ENCODE peak calls at places on chromosomes 13 and 19, in seven cellular contexts. Z is AG04450, A is neural progenitor cell, O is A673, C is mesendoderm, N is heart left ventricle, U is colonic mucosa. V is an unnamed sample.

GRCh38 chr19:39390460-39390758 is 497 bp downstream of the PAF1 start:
- DNase-seq in O (no peak), N (no peak), U (peak; percentile 77), A (no peak), C (no peak), Z (no peak), V (no peak)

GRCh38 chr13:48493076-48493765 is 39.7 kb downstream of the RCBTB2 start:
- DNase-seq in O (no peak), A (no peak), N (no peak), Z (no peak), C (no peak), U (no peak), V (no peak)

GRCh38 chr13:46495647-46496046 is 57.3 kb upstream of the LRCH1 start:
- DNase-seq in A (no peak), N (no peak), C (no peak), Z (no peak), O (no peak), U (no peak), V (no peak)

GRCh38 chr19:39655613-39656012 is at the start of gene LGALS16:
- DNase-seq in N (no peak), O (no peak), Z (no peak), C (no peak), A (no peak), U (no peak), V (no peak)

GRCh38 chr19:14450168-14450874 is 17.2 kb downstream of the PKN1 start:
- DNase-seq in Z (no peak), C (peak; percentile 92), U (peak; percentile 39), A (peak; percentile 65), N (no peak), O (peak; percentile 78), V (no peak)

GRCh38 chr19:719081-719512 is 10.4 kb downstream of the PALM start:
- DNase-seq in C (no peak), O (no peak), U (no peak), N (no peak), A (no peak), Z (no peak), V (no peak)

GRCh38 chr19:33298146-33298911 is 4.0 kb downstream of the CEBPA start:
- DNase-seq in C (no peak), N (peak; percentile 65), Z (no peak), U (no peak), A (no peak), O (no peak), V (no peak)

GRCh38 chr19:18422530-18423191 is 3.5 kb downstream of the SSBP4 start:
- DNase-seq in O (no peak), A (no peak), U (no peak), Z (no peak), N (no peak), C (no peak), V (no peak)

GRCh38 chr19:51542699-51543098 is 11.2 kb upstream of the SIGLEC6 start:
- DNase-seq in U (no peak), O (no peak), Z (no peak), C (no peak), N (no peak), A (no peak), V (no peak)
- H3K27ac ChIP-seq in U (no peak overlapping the region), O (no peak overlapping the region), Z (no peak overlapping the region), C (no peak overlapping the region), N (no peak overlapping the region), A (no peak overlapping the region), V (no peak overlapping the region)

GRCh38 chr19:3357731-3358391 is 8.5 kb upstream of the NFIC start:
- DNase-seq in C (peak; percentile 59), Z (no peak), N (peak; percentile 67), A (peak; percentile 68), O (no peak), U (no peak), V (no peak)

GRCh38 chr19:3356805-3357204 is 9.6 kb upstream of the NFIC start:
- DNase-seq in C (no peak), U (no peak), Z (no peak), O (no peak), N (no peak), A (no peak), V (no peak)

GRCh38 chr19:3358919-3359849 is 7.2 kb upstream of the NFIC start:
- DNase-seq in Z (no peak), U (peak; percentile 65), O (peak; percentile 71), C (no peak), N (peak; percentile 88), A (peak; percentile 60), V (no peak)

GRCh38 chr19:3358392-3358918 is 7.9 kb upstream of the NFIC start:
- DNase-seq in A (peak; percentile 39), Z (no peak), N (no peak), U (no peak), C (no peak), O (no peak), V (no peak)

DNA sequence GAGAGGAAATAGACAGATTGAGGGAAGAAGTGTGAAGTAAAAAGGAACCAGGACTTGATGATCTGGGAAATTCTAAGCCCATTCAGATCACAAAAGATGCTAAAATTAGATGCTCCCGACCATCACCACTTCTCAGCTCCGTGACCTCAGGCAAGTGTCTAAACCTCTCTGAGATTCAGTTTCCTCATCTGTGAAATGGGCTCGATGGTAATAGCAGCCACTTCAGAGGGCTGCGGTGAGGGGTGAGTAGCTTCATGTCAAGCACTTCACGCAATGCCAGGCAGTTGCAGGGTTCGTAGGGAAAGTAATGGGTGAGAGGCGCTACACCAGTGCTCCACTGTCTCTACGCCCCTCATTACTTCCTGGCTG is 9.0 kb upstream of the NFIC start:
- DNase-seq in A (no peak), O (no peak), U (no peak), C (no peak), N (no peak), Z (no peak), V (no peak)
- H3K27ac ChIP-seq in A (no peak overlapping the region), O (no peak overlapping the region), U (no peak overlapping the region), C (no peak overlapping the region), N (no peak overlapping the region), Z (no peak overlapping the region), V (peak overlapping the region; percentile 31)

GRCh38 chr13:27004866-27005265 is 166.7 kb downstream of the USP12 start:
- DNase-seq in Z (no peak), A (no peak), N (no peak), C (no peak), U (no peak), O (no peak), V (no peak)

GRCh38 chr13:27007166-27007565 is 164.4 kb downstream of the USP12 start:
- DNase-seq in N (no peak), C (no peak), A (peak; percentile 17), O (no peak), Z (no peak), U (peak; percentile 17), V (no peak)

GRCh38 chr13:27005556-27005955 is 166.1 kb downstream of the USP12 start:
- DNase-seq in U (no peak), Z (no peak), N (no peak), O (no peak), C (no peak), A (peak; percentile 23), V (no peak)

GRCh38 chr13:27006519-27007161 is 165.0 kb downstream of the USP12 start:
- DNase-seq in C (peak; percentile 22), Z (no peak), N (no peak), O (peak; percentile 32), A (peak; percentile 43), U (peak; percentile 65), V (no peak)

DNA sequence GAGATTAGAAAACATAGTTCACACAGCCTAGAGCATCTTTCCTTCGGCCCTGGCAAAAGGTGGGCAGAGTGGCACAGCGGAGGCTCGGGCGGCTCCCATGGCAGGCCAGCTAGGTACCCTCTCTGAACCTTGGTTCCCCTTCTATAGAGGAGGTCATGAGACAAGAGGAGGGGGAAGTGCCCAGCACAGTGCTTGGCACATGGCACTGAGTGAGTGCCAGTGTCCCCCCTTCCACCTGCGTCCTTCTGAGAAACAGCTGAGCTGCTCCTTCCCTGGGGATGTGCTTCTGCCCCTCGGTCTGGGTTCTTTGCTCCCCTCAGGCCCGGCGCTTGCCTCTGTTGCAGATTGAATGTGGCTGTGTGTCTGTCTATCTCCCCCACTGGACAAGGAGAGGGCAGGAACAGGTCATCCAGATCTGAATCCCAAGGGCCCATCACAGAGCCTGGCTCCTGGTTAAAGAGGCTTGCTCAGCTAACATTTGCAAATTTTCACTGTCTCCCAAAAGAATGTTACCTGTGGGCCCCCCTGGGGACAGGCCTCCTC is 165.6 kb downstream of the USP12 start:
- DNase-seq in Z (no peak), C (no peak), O (no peak), N (no peak), U (no peak), A (no peak), V (no peak)
- H3K27ac ChIP-seq in Z (no peak overlapping the region), C (no peak overlapping the region), O (no peak overlapping the region), N (no peak overlapping the region), U (no peak overlapping the region), A (no peak overlapping the region), V (no peak overlapping the region)

DNA sequence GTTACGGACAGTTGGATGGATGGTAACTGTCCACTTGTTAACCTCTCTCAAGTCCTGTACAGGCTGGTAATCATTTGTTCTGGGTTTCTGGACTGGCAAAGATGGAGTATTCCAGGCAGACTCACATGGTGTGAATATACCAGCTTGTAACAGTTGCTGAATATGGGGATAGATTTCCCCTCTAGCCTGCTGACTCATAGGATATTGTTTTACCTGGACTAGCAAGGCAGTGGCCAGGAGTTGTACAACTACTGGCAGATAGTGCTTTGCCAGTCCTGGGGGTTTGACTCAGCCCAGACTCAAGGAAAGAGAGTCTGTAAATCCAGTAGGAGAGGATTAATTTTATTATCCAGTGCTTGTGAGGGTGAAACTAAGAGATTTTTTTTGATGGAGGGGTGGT is 74.0 kb downstream of the ZNF100 start:
- DNase-seq in U (no peak), N (no peak), C (no peak), A (no peak), Z (no peak), O (no peak), V (no peak)
- H3K27ac ChIP-seq in U (no peak overlapping the region), N (no peak overlapping the region), C (no peak overlapping the region), A (no peak overlapping the region), Z (no peak overlapping the region), O (no peak overlapping the region), V (no peak overlapping the region)

V was measured in thoracic aorta.